ENCODE peak calls at places on chromosomes 3 and 15, in ten cellular contexts. One of them, this sample, is unnamed.

GRCh38 chr3:177640319-177640997 is 443.2 kb upstream of the TBL1XR1 start:
- DNase-seq in endodermal cell: peak; percentile 48
- DNase-seq in IMR-90: no peak
- DNase-seq in OCI-LY7: peak; percentile 15
- DNase-seq in A673: peak; percentile 15
- DNase-seq in breast epithelium: no peak
- DNase-seq in ovary: no peak
- DNase-seq in psoas muscle: no peak
- DNase-seq in sigmoid colon: no peak
- DNase-seq in colonic mucosa: no peak
- DNase-seq in this sample: no peak

GRCh38 chr3:197343656-197344408 is 45.4 kb upstream of the DLG1 start:
- DNase-seq in sigmoid colon: no peak
- DNase-seq in psoas muscle: no peak
- DNase-seq in breast epithelium: no peak
- DNase-seq in ovary: peak; percentile 30
- DNase-seq in IMR-90: no peak
- DNase-seq in endodermal cell: peak; percentile 31
- DNase-seq in colonic mucosa: no peak
- DNase-seq in OCI-LY7: no peak
- DNase-seq in A673: no peak
- DNase-seq in this sample: no peak

GRCh38 chr15:83571820-83572707 is 81.9 kb upstream of the ADAMTSL3 start:
- DNase-seq in endodermal cell: no peak
- DNase-seq in sigmoid colon: no peak
- DNase-seq in psoas muscle: no peak
- DNase-seq in A673: peak; percentile 65
- DNase-seq in OCI-LY7: peak; percentile 9
- DNase-seq in IMR-90: peak; percentile 19
- DNase-seq in breast epithelium: no peak
- DNase-seq in colonic mucosa: no peak
- DNase-seq in ovary: no peak
- DNase-seq in this sample: no peak

GRCh38 chr3:27568393-27568792 is 84.2 kb upstream of the SLC4A7 start:
- DNase-seq in breast epithelium: peak; percentile 78
- DNase-seq in colonic mucosa: peak; percentile 31
- DNase-seq in IMR-90: peak; percentile 72
- DNase-seq in sigmoid colon: peak; percentile 95
- DNase-seq in A673: peak; percentile 63
- DNase-seq in OCI-LY7: no peak
- DNase-seq in ovary: peak; percentile 10
- DNase-seq in psoas muscle: peak; percentile 40
- DNase-seq in endodermal cell: no peak
- DNase-seq in this sample: peak; percentile 45

GRCh38 chr15:48614051-48614450 is 31.5 kb downstream of the FBN1 start:
- DNase-seq in ovary: no peak
- DNase-seq in A673: no peak
- DNase-seq in breast epithelium: no peak
- DNase-seq in IMR-90: no peak
- DNase-seq in colonic mucosa: no peak
- DNase-seq in endodermal cell: no peak
- DNase-seq in OCI-LY7: no peak
- DNase-seq in sigmoid colon: no peak
- DNase-seq in psoas muscle: no peak
- DNase-seq in this sample: no peak

GRCh38 chr15:47991376-47991775 is 129.4 kb upstream of the SLC24A5 start:
- DNase-seq in breast epithelium: no peak
- DNase-seq in ovary: no peak
- DNase-seq in IMR-90: peak; percentile 25
- DNase-seq in endodermal cell: no peak
- DNase-seq in A673: peak; percentile 44
- DNase-seq in psoas muscle: no peak
- DNase-seq in sigmoid colon: no peak
- DNase-seq in colonic mucosa: no peak
- DNase-seq in OCI-LY7: no peak
- DNase-seq in this sample: no peak

GRCh38 chr3:183131735-183132134 is 30.8 kb downstream of the LAMP3 start:
- DNase-seq in endodermal cell: no peak
- DNase-seq in OCI-LY7: no peak
- DNase-seq in ovary: no peak
- DNase-seq in A673: no peak
- DNase-seq in sigmoid colon: no peak
- DNase-seq in breast epithelium: no peak
- DNase-seq in psoas muscle: no peak
- DNase-seq in colonic mucosa: no peak
- DNase-seq in IMR-90: peak; percentile 73
- DNase-seq in this sample: no peak

GRCh38 chr3:100536093-100536492 is 43.7 kb downstream of the TMEM45A start:
- DNase-seq in sigmoid colon: no peak
- DNase-seq in psoas muscle: no peak
- DNase-seq in endodermal cell: no peak
- DNase-seq in OCI-LY7: no peak
- DNase-seq in breast epithelium: no peak
- DNase-seq in A673: no peak
- DNase-seq in ovary: no peak
- DNase-seq in IMR-90: no peak
- DNase-seq in colonic mucosa: no peak
- DNase-seq in this sample: no peak

GRCh38 chr3:65666426-65667091 is 372.2 kb downstream of the MAGI1 start:
- DNase-seq in endodermal cell: no peak
- DNase-seq in ovary: no peak
- DNase-seq in breast epithelium: no peak
- DNase-seq in A673: no peak
- DNase-seq in IMR-90: peak; percentile 61
- DNase-seq in sigmoid colon: no peak
- DNase-seq in OCI-LY7: no peak
- DNase-seq in colonic mucosa: no peak
- DNase-seq in psoas muscle: no peak
- DNase-seq in this sample: peak; percentile 8

GRCh38 chr3:142210608-142211007 is 14.8 kb downstream of the GK5 start:
- DNase-seq in psoas muscle: no peak
- DNase-seq in OCI-LY7: peak; percentile 23
- DNase-seq in A673: no peak
- DNase-seq in endodermal cell: no peak
- DNase-seq in breast epithelium: no peak
- DNase-seq in colonic mucosa: no peak
- DNase-seq in ovary: no peak
- DNase-seq in sigmoid colon: no peak
- DNase-seq in IMR-90: no peak
- DNase-seq in this sample: no peak

GRCh38 chr3:11624161-11624560 is 19.6 kb downstream of the VGLL4 start:
- DNase-seq in endodermal cell: no peak
- DNase-seq in ovary: no peak
- DNase-seq in A673: no peak
- DNase-seq in OCI-LY7: no peak
- DNase-seq in breast epithelium: no peak
- DNase-seq in sigmoid colon: no peak
- DNase-seq in IMR-90: peak; percentile 61
- DNase-seq in psoas muscle: no peak
- DNase-seq in colonic mucosa: no peak
- DNase-seq in this sample: no peak

GRCh38 chr15:42394131-42394530 is 34.8 kb downstream of the CAPN3 start:
- DNase-seq in colonic mucosa: no peak
- DNase-seq in psoas muscle: no peak
- DNase-seq in breast epithelium: no peak
- DNase-seq in OCI-LY7: no peak
- DNase-seq in ovary: no peak
- DNase-seq in A673: no peak
- DNase-seq in sigmoid colon: no peak
- DNase-seq in endodermal cell: no peak
- DNase-seq in IMR-90: no peak
- DNase-seq in this sample: no peak

GRCh38 chr3:126440709-126440995 is 35.0 kb downstream of the ZXDC start:
- DNase-seq in A673: no peak
- DNase-seq in IMR-90: no peak
- DNase-seq in colonic mucosa: peak; percentile 13
- DNase-seq in ovary: peak; percentile 5
- DNase-seq in endodermal cell: peak; percentile 43
- DNase-seq in psoas muscle: no peak
- DNase-seq in sigmoid colon: peak; percentile 51
- DNase-seq in OCI-LY7: no peak
- DNase-seq in breast epithelium: no peak
- DNase-seq in this sample: no peak

GRCh38 chr3:172607305-172608121 is 84.3 kb upstream of the TNFSF10 start:
- DNase-seq in endodermal cell: peak; percentile 87
- DNase-seq in colonic mucosa: no peak
- DNase-seq in A673: peak; percentile 94
- DNase-seq in OCI-LY7: no peak
- DNase-seq in ovary: no peak
- DNase-seq in breast epithelium: no peak
- DNase-seq in sigmoid colon: no peak
- DNase-seq in IMR-90: peak; percentile 92
- DNase-seq in psoas muscle: no peak
- DNase-seq in this sample: peak; percentile 61

GRCh38 chr15:33008284-33009011 is 186.1 kb downstream of the FMN1 start:
- DNase-seq in psoas muscle: no peak
- DNase-seq in breast epithelium: no peak
- DNase-seq in colonic mucosa: no peak
- DNase-seq in OCI-LY7: no peak
- DNase-seq in IMR-90: peak; percentile 81
- DNase-seq in endodermal cell: no peak
- DNase-seq in A673: no peak
- DNase-seq in ovary: no peak
- DNase-seq in sigmoid colon: peak; percentile 77
- DNase-seq in this sample: peak; percentile 39

GRCh38 chr3:65963787-65964707 is 74.7 kb downstream of the MAGI1 start:
- DNase-seq in colonic mucosa: no peak
- DNase-seq in breast epithelium: no peak
- DNase-seq in IMR-90: peak; percentile 93
- DNase-seq in sigmoid colon: no peak
- DNase-seq in psoas muscle: no peak
- DNase-seq in A673: peak; percentile 60
- DNase-seq in OCI-LY7: no peak
- DNase-seq in endodermal cell: no peak
- DNase-seq in ovary: no peak
- DNase-seq in this sample: peak; percentile 56

GRCh38 chr15:64152507-64153387 is 1.2 kb downstream of the SNX22 start:
- DNase-seq in breast epithelium: no peak
- DNase-seq in A673: no peak
- DNase-seq in OCI-LY7: peak; percentile 70
- DNase-seq in sigmoid colon: no peak
- DNase-seq in IMR-90: no peak
- DNase-seq in endodermal cell: peak; percentile 69
- DNase-seq in psoas muscle: no peak
- DNase-seq in ovary: no peak
- DNase-seq in colonic mucosa: no peak
- DNase-seq in this sample: no peak

GRCh38 chr3:37803726-37804469 is 57.8 kb upstream of the CTDSPL start:
- DNase-seq in psoas muscle: no peak
- DNase-seq in ovary: no peak
- DNase-seq in colonic mucosa: no peak
- DNase-seq in sigmoid colon: no peak
- DNase-seq in breast epithelium: no peak
- DNase-seq in OCI-LY7: no peak
- DNase-seq in IMR-90: no peak
- DNase-seq in A673: no peak
- DNase-seq in endodermal cell: no peak
- DNase-seq in this sample: no peak

GRCh38 chr15:62165029-62165792 is at the start of gene C2CD4B:
- DNase-seq in endodermal cell: peak; percentile 90
- DNase-seq in A673: no peak
- DNase-seq in ovary: no peak
- DNase-seq in psoas muscle: peak; percentile 46
- DNase-seq in IMR-90: no peak
- DNase-seq in sigmoid colon: no peak
- DNase-seq in OCI-LY7: no peak
- DNase-seq in colonic mucosa: peak; percentile 82
- DNase-seq in breast epithelium: no peak
- DNase-seq in this sample: no peak
- H3K27ac ChIP-seq in endodermal cell: no peak within 1 kb of the TSS
- H3K27ac ChIP-seq in A673: no peak within 1 kb of the TSS
- H3K27ac ChIP-seq in ovary: no peak within 1 kb of the TSS
- H3K27ac ChIP-seq in psoas muscle: peak within 1 kb of the TSS; percentile 44
- H3K27ac ChIP-seq in IMR-90: no peak within 1 kb of the TSS
- H3K27ac ChIP-seq in sigmoid colon: no peak within 1 kb of the TSS
- H3K27ac ChIP-seq in OCI-LY7: no peak within 1 kb of the TSS
- H3K27ac ChIP-seq in colonic mucosa: no peak within 1 kb of the TSS
- H3K27ac ChIP-seq in breast epithelium: no peak within 1 kb of the TSS
- H3K27ac ChIP-seq in this sample: peak within 1 kb of the TSS; percentile 23

GRCh38 chr15:31366169-31366734 is 39.6 kb downstream of the KLF13 start:
- DNase-seq in IMR-90: no peak
- DNase-seq in psoas muscle: peak; percentile 40
- DNase-seq in OCI-LY7: no peak
- DNase-seq in colonic mucosa: peak; percentile 45
- DNase-seq in breast epithelium: peak; percentile 56
- DNase-seq in endodermal cell: peak; percentile 71
- DNase-seq in ovary: peak; percentile 36
- DNase-seq in sigmoid colon: peak; percentile 87
- DNase-seq in A673: peak; percentile 55
- DNase-seq in this sample: no peak
- TF ChIP-seq CTCF in IMR-90: no peak
- TF ChIP-seq CTCF in psoas muscle: peak; percentile 13
- TF ChIP-seq CTCF in OCI-LY7: no peak
- TF ChIP-seq CTCF in colonic mucosa: no peak
- TF ChIP-seq CTCF in breast epithelium: peak; percentile 8
- TF ChIP-seq CTCF in endodermal cell: no peak
- TF ChIP-seq CTCF in ovary: peak; percentile 13
- TF ChIP-seq CTCF in sigmoid colon: no peak
- TF ChIP-seq CTCF in A673: peak; percentile 22
- TF ChIP-seq CTCF in this sample: no peak

DNA sequence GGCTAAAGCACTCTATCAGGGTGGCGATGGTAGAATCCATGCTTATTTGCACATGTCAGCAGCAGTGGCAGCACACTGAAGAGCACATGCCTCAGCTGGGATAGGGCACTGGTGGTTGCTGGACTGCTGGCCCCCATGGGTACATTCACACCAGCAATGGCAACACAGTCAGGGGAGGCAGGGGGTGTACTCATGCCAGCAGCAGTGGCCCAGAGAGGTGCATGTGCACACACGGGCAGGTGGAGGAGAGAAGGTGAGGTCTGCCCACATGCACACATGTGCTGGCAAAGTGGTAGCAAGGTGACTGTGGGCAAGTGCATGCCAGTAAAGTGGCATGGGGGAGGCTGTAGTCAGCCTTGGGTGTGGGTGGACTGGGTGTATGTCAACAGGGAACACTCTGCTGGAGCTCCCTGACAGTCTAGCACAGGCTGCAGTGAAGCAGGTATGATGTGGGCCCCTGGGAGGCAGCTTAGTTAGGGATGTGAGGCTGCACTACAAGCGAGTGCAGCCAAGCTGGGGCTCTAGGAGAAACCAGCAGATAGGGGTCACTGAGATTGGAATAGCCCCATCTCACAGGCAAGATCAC is 53.9 kb upstream of the NPAP1 start:
- DNase-seq in ovary: no peak
- DNase-seq in A673: no peak
- DNase-seq in breast epithelium: no peak
- DNase-seq in endodermal cell: no peak
- DNase-seq in OCI-LY7: no peak
- DNase-seq in sigmoid colon: no peak
- DNase-seq in IMR-90: no peak
- DNase-seq in psoas muscle: no peak
- DNase-seq in colonic mucosa: no peak
- DNase-seq in this sample: no peak
- H3K9me3 ChIP-seq in ovary: no peaks in the 10 kb centered on the region
- H3K9me3 ChIP-seq in A673: peaks cover 56% of the 10 kb centered on the region
- H3K9me3 ChIP-seq in breast epithelium: peaks cover 7% of the 10 kb centered on the region
- H3K9me3 ChIP-seq in endodermal cell: peaks cover 53% of the 10 kb centered on the region
- H3K9me3 ChIP-seq in OCI-LY7: peaks cover 14% of the 10 kb centered on the region
- H3K9me3 ChIP-seq in sigmoid colon: no peaks in the 10 kb centered on the region
- H3K9me3 ChIP-seq in IMR-90: peaks cover 15% of the 10 kb centered on the region
- H3K9me3 ChIP-seq in psoas muscle: no peaks in the 10 kb centered on the region
- H3K9me3 ChIP-seq in colonic mucosa: no peaks in the 10 kb centered on the region
- H3K9me3 ChIP-seq in this sample: peaks cover 16% of the 10 kb centered on the region

GRCh38 chr15:52523192-52523591 is 5.5 kb downstream of the MYO5A start:
- DNase-seq in psoas muscle: no peak
- DNase-seq in endodermal cell: no peak
- DNase-seq in IMR-90: peak; percentile 93
- DNase-seq in OCI-LY7: no peak
- DNase-seq in ovary: no peak
- DNase-seq in colonic mucosa: no peak
- DNase-seq in breast epithelium: no peak
- DNase-seq in A673: no peak
- DNase-seq in sigmoid colon: no peak
- DNase-seq in this sample: peak; percentile 66
- H3K27ac ChIP-seq in psoas muscle: peak overlapping the region; percentile 51
- H3K27ac ChIP-seq in endodermal cell: no peak overlapping the region
- H3K27ac ChIP-seq in IMR-90: no peak overlapping the region
- H3K27ac ChIP-seq in OCI-LY7: no peak overlapping the region
- H3K27ac ChIP-seq in ovary: no peak overlapping the region
- H3K27ac ChIP-seq in colonic mucosa: no peak overlapping the region
- H3K27ac ChIP-seq in breast epithelium: no peak overlapping the region
- H3K27ac ChIP-seq in A673: no peak overlapping the region
- H3K27ac ChIP-seq in sigmoid colon: no peak overlapping the region
- H3K27ac ChIP-seq in this sample: peak overlapping the region; percentile 41